ENCODE peak calls at places on chromosomes 16 and 17, in ten cellular contexts. N is activated naive CD8-positive, alpha-beta T cell treated with anti-CD3 and anti-CD28 coated beads, Interleukin-2, amount 50 U/mL, for 24 hours; D is mucosa of descending colon; Q is EL; U is NCI-H1048; W is stimulated activated CD4-positive, alpha-beta T cell treated with anti-CD3 and anti-CD28 coated beads, Interleukin-12 subunit alpha, Interleukin-12 subunit beta, amount 100 ng/mL, for 4 hours; H is fibroblast of lung; F is HFF-Myc; Z is LoVo; K is esophagus squamous epithelium. A is an unnamed sample.

GRCh38 chr16:57349212-57350031 is 9.2 kb upstream of the CCL22 start:
- DNase-seq in H (no peak), U (no peak), F (no peak), N (peak; percentile 37), Q (no peak), W (no peak), K (no peak), Z (no peak), D (no peak), A (no peak)

GRCh38 chr17:42276609-42277341 is 584 bp upstream of the STAT5B start:
- DNase-seq in H (peak; percentile 85), K (no peak), D (peak; percentile 84), Q (peak; percentile 84), F (peak; percentile 66), Z (no peak), W (no peak), N (peak; percentile 39), U (no peak), A (peak; percentile 89)

GRCh38 chr17:51846561-51846960 is 312.0 kb downstream of the CA10 start:
- DNase-seq in K (no peak), Q (no peak), N (no peak), H (no peak), D (no peak), W (no peak), U (no peak), F (no peak), Z (no peak), A (no peak)

GRCh38 chr17:19308398-19308797 is 54.1 kb downstream of the B9D1 start:
- DNase-seq in W (no peak), K (no peak), H (no peak), Q (no peak), U (no peak), F (no peak), N (no peak), D (no peak), Z (no peak), A (no peak)

GRCh38 chr17:19647697-19648474 is 665 bp upstream of the ALDH3A2 start:
- DNase-seq in Z (peak; percentile 27), K (no peak), U (no peak), F (no peak), N (peak; percentile 36), H (peak; percentile 66), W (no peak), Q (peak; percentile 82), D (peak; percentile 80), A (peak; percentile 78)

GRCh38 chr16:64695684-64696083 is 426.2 kb downstream of the CDH11 start:
- DNase-seq in H (no peak), W (no peak), U (no peak), N (no peak), F (no peak), D (no peak), K (no peak), Z (no peak), Q (no peak), A (no peak)

GRCh38 chr17:2266045-2266864 is 37.3 kb downstream of the SMG6 start:
- DNase-seq in N (peak; percentile 82), D (no peak), W (peak; percentile 67), Q (no peak), U (no peak), F (no peak), H (no peak), Z (no peak), K (no peak), A (no peak)

GRCh38 chr17:68053237-68054030 is 17.9 kb downstream of the KPNA2 start:
- DNase-seq in K (no peak), U (no peak), Z (no peak), H (peak; percentile 70), W (no peak), F (peak; percentile 94), D (no peak), N (no peak), Q (peak; percentile 97), A (peak; percentile 90)

GRCh38 chr17:45149037-45149668 is 878 bp downstream of the HEXIM1 start:
- DNase-seq in U (no peak), Z (peak; percentile 79), H (peak; percentile 74), K (no peak), W (peak; percentile 68), D (peak; percentile 92), F (no peak), N (peak; percentile 86), Q (peak; percentile 86), A (peak; percentile 87)

GRCh38 chr16:9906218-9906617 is 276.0 kb downstream of the GRIN2A start:
- DNase-seq in Q (peak; percentile 13), F (no peak), W (no peak), H (no peak), K (no peak), U (no peak), N (no peak), D (no peak), Z (no peak), A (no peak)

GRCh38 chr16:57446530-57447141 is 549 bp downstream of the CIAPIN1 start:
- DNase-seq in Q (peak; percentile 37), W (no peak), N (peak; percentile 30), K (no peak), U (no peak), H (peak; percentile 23), D (no peak), Z (peak; percentile 52), F (no peak), A (peak; percentile 41)

GRCh38 chr17:78113804-78114785 is 14.5 kb downstream of the TMC6 start:
- DNase-seq in H (no peak), Z (no peak), F (no peak), W (no peak), K (no peak), D (no peak), N (peak; percentile 45), Q (no peak), U (no peak), A (no peak)

GRCh38 chr17:35555695-35556094 is 4.9 kb downstream of the SLFN14 start:
- DNase-seq in H (no peak), F (no peak), Z (no peak), Q (no peak), W (no peak), D (no peak), K (no peak), N (no peak), U (no peak), A (peak; percentile 4)

GRCh38 chr17:21285164-21286065 is 904 bp downstream of the MAP2K3 start:
- DNase-seq in H (peak; percentile 57), D (peak; percentile 59), W (no peak), N (peak; percentile 16), Z (no peak), U (no peak), K (no peak), F (no peak), Q (peak; percentile 72), A (peak; percentile 72)

GRCh38 chr16:57751539-57752202 is 16.1 kb downstream of the KATNB1 start:
- DNase-seq in K (no peak), W (no peak), Z (no peak), N (no peak), F (no peak), H (no peak), D (peak; percentile 48), Q (no peak), U (no peak), A (no peak)

GRCh38 chr16:81440888-81441663 is 3.5 kb upstream of the CMIP start:
- DNase-seq in W (no peak), U (no peak), F (no peak), D (no peak), Q (no peak), N (no peak), K (no peak), H (no peak), Z (no peak), A (no peak)

GRCh38 chr16:22192261-22193133 is 13.6 kb upstream of the EEF2K start:
- DNase-seq in Q (peak; percentile 87), Z (peak; percentile 59), N (peak; percentile 82), H (peak; percentile 95), W (peak; percentile 54), F (peak; percentile 81), K (peak; percentile 39), U (no peak), D (peak; percentile 88), A (peak; percentile 96)

GRCh38 chr16:14548933-14549788 is 80.9 kb downstream of the PARN start:
- DNase-seq in Z (no peak), D (no peak), W (no peak), K (no peak), H (peak; percentile 40), F (no peak), N (no peak), U (no peak), Q (no peak), A (no peak)

GRCh38 chr17:59890720-59891119 is 2.0 kb downstream of the TUBD1 start:
- DNase-seq in H (peak; percentile 20), Z (no peak), F (no peak), U (no peak), K (no peak), N (no peak), W (no peak), D (no peak), Q (peak; percentile 38), A (no peak)

A was measured in cardiac fibroblast.